ENCODE peak calls at places on chromosomes 3 and 15, in nine cellular contexts. U, D, G, A, M, B, K, L and T are unnamed samples.

GRCh38 chr3:24318668-24319287 is 175.9 kb downstream of the THRB start:
- DNase-seq in B (no peak), A (peak), K (no peak), D (no peak), L (no peak), G (no peak), U (peak), M (no peak), T (no peak)

GRCh38 chr3:192819001-192819569 is 91.7 kb upstream of the FGF12 start:
- DNase-seq in M (no peak), B (no peak), G (peak), K (no peak), A (peak), L (no peak), U (peak), D (no peak), T (no peak)

GRCh38 chr3:171453175-171453868 is 6.9 kb downstream of the TNIK start:
- DNase-seq in D (no peak), U (no peak), A (no peak), K (no peak), L (no peak), M (no peak), G (no peak), B (no peak), T (no peak)

GRCh38 chr3:108548304-108548703 is 37.9 kb upstream of the MYH15 start:
- DNase-seq in U (peak), A (no peak), M (no peak), K (no peak), D (no peak), L (no peak), G (no peak), B (no peak), T (no peak)

GRCh38 chr3:71080517-71081083 is 502.9 kb downstream of the FOXP1 start:
- DNase-seq in G (no peak), K (no peak), D (no peak), B (no peak), A (no peak), L (no peak), U (no peak), M (no peak), T (no peak)

GRCh38 chr3:159941043-159941994 is 47.3 kb upstream of the IL12A start:
- DNase-seq in A (peak), U (no peak), K (no peak), M (no peak), D (no peak), G (no peak), B (no peak), L (no peak), T (no peak)

GRCh38 chr3:134796313-134797079 is 1.4 kb downstream of the EPHB1 start:
- DNase-seq in B (no peak), K (no peak), U (peak), G (no peak), D (peak), L (no peak), M (no peak), A (no peak), T (no peak)

GRCh38 chr3:142931222-142931621 is 32.3 kb downstream of the PAQR9 start:
- DNase-seq in D (no peak), K (no peak), L (no peak), A (no peak), U (no peak), M (no peak), G (no peak), B (no peak), T (no peak)

GRCh38 chr15:81516461-81516860 is 142.4 kb upstream of the TMC3 start:
- DNase-seq in M (no peak), U (peak), L (no peak), B (no peak), K (no peak), D (no peak), G (no peak), A (peak), T (no peak)

GRCh38 chr15:56693761-56694160 is 39.5 kb downstream of the ZNF280D start:
- DNase-seq in D (no peak), G (no peak), U (peak), B (no peak), A (no peak), M (no peak), K (no peak), L (no peak), T (no peak)

GRCh38 chr15:65195542-65196026 is 10.4 kb upstream of the CLPX start:
- DNase-seq in K (no peak), D (no peak), U (no peak), G (no peak), B (no peak), L (no peak), M (no peak), A (no peak), T (no peak)

GRCh38 chr3:72247645-72248388 is 462.9 kb upstream of the PROK2 start:
- DNase-seq in U (no peak), G (no peak), B (no peak), K (peak), L (no peak), A (no peak), D (no peak), M (no peak), T (no peak)

GRCh38 chr3:175070946-175071345 is 211.8 kb downstream of the NAALADL2 start:
- DNase-seq in A (no peak), L (no peak), D (no peak), M (no peak), K (no peak), B (no peak), U (no peak), G (no peak), T (peak)

GRCh38 chr3:115100172-115100571 is 46.9 kb downstream of the ZBTB20 start:
- DNase-seq in M (no peak), A (no peak), K (no peak), B (no peak), D (peak), L (peak), G (peak), U (peak), T (no peak)

GRCh38 chr3:52444860-52445793 is at the start of gene SEMA3G:
- DNase-seq in B (peak), U (peak), G (peak), M (no peak), L (peak), D (peak), K (peak), A (peak), T (peak)

GRCh38 chr15:41967506-41968206 is 4.7 kb downstream of the EHD4 start:
- DNase-seq in M (no peak), U (peak), B (peak), G (no peak), L (peak), A (no peak), K (no peak), D (peak), T (no peak)

GRCh38 chr3:182861345-182861744 is 68.0 kb downstream of the ATP11B start:
- DNase-seq in G (no peak), B (no peak), U (peak), K (no peak), M (no peak), A (no peak), D (no peak), L (no peak), T (no peak)

GRCh38 chr3:45435961-45436360 is 47.6 kb downstream of the LARS2 start:
- DNase-seq in M (no peak), L (no peak), A (no peak), D (no peak), K (no peak), B (no peak), U (no peak), G (no peak), T (no peak)

GRCh38 chr15:51904931-51905330 is 66.6 kb downstream of the LEO1 start:
- DNase-seq in G (no peak), U (no peak), D (no peak), A (no peak), M (no peak), L (no peak), K (no peak), B (no peak), T (no peak)

GRCh38 chr15:51909591-51909990 is 62.0 kb downstream of the LEO1 start:
- DNase-seq in K (no peak), G (no peak), U (no peak), B (no peak), L (no peak), D (no peak), A (no peak), M (no peak), T (no peak)

GRCh38 chr15:51908312-51908711 is 63.3 kb downstream of the LEO1 start:
- DNase-seq in B (no peak), D (no peak), L (no peak), A (no peak), K (no peak), G (no peak), U (no peak), M (no peak), T (no peak)

GRCh38 chr15:51912528-51912927 is 59.0 kb downstream of the LEO1 start:
- DNase-seq in D (no peak), B (no peak), A (no peak), M (no peak), G (no peak), L (no peak), U (no peak), K (no peak), T (no peak)

DNA sequence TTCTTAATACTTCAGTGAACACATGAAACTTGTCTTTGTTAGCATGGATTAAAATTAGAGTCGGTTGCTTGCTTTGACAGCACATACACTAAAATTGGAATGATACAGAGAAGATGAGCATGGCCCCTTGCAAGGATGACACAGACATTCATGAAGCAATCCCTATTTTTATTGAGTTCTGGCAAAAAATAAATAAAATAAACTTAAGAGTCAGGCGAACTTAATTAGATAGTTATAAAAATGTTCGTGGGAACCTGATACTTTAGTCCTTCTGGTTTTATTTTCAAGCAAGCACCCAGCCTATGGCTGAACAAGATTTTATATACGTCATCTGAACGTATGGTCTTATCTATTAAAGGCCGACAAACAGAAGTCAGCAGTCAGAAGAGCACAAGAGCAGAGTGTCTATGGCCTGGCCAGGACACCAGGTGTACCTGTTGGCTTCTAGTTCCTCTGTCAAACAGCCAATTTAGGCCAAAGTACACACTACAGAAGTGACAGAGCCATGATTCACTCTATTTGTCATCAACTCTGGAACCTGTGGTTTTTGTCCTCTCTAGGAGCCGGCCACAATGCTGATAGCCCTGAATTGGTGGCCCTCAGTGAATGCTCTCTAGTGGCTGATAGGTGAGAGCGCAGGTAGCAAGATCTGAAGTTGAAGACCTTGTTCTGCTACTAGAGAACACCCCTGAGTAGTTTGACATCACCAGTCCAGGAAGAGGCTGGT is 64.3 kb downstream of the LEO1 start:
- DNase-seq in B (no peak), L (no peak), D (peak), A (peak), G (no peak), M (no peak), K (no peak), U (no peak), T (no peak)
- H3K27ac ChIP-seq in B (no peak), L (no peak), D (peak), A (no peak), G (no peak), M (no peak), K (no peak), U (no peak), T (peak)

DNA sequence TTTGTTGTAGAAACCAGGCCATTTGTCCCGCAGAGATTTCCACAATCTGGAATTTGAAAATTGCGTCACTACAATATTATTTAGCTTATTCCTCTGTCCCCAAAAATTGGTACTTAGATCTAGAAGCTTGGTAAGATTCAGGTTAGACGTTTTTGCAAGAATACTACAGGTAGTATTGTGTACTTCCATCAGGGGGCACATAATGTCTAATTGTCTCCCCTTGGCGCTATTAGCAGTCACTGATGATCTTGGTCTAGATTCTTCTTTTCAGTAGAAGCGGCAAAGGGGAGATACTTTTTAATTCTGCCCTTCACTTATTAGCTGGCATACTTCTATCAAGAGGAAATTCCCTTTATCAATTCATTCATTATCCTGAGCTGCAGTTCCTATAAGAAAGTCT is 42.6 kb upstream of the TRIM42 start:
- DNase-seq in K (no peak), M (no peak), L (no peak), A (no peak), G (no peak), B (no peak), U (no peak), D (no peak), T (no peak)
- TF ChIP-seq CTCF in K (no peak), M (no peak), L (no peak), A (no peak), G (no peak), B (no peak), U (no peak), D (no peak), T (no peak)

DNA sequence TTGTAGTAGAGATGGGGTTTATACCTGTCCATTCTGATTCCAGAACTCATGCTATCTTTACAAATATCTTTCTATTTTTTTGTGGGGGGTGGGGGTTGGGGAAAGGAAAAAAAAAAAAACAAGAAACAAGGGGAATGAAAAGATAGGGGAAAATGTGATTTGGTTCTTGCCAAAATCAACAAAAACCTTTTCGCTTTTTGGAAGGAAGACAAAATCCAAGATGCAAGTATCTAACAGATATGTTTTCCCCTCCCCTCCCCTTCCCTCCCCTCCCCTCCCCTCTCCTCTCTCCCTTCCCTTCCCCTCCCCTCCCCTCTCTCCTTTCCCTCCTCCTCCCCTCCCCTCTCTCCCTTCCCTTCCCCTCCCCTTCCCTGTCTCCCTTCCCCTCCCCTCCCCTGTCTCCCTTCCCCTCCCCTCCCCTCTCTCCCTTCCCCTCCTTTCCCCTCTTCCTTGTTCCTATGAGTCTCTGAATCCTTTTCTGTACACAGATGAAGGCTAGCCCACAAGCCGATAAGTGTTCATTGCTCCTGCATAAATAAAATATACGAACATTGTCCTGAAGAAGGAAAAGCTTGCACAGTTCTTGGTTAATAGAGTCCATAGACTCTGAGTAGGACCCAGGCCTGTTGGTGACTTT is 551.9 kb downstream of the EDEM1 start:
- DNase-seq in D (no peak), B (no peak), A (no peak), K (no peak), M (no peak), G (no peak), L (no peak), U (no peak), T (no peak)
- H3K27ac ChIP-seq in D (no peak), B (no peak), A (no peak), K (no peak), M (no peak), G (no peak), L (no peak), U (no peak), T (no peak)

DNA sequence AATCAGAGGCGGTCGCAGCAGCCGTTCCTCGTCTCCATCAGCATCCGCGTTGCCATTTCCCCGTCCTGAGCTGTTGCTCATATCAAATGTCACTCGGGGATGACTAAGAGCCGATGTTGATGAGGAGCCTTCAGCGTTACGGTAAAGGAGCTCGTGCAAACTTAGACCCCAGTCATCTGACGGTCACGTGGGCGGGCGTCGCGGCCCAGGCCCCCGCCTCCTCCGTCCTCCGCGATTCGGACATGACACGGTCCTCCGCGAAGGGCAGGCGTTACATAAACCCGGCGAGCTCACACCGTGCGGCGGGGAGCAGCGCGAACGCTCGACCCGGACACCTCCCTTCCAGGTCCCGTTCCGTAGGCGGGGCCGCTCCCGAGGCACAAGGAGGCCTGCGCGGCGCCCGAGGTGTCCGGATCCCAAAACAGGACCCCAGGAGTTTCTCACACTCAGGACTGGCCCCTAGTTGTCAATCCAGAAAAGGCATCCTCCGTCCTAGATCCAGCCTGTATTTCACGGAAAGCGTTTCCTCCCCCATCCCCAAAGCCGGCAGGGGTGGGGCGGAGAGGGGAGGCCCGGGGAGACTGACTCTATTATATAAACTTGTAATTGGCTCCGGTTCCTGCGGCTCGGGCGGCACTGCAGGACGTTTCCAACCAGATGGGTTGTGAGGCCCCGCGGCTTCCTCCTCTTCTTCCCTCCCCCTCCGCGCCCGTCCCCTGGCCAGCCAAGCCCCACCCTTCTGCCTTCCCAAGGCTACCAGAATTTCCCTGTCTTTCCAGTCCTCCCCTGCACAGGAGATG is 100.0 kb upstream of the IGF1R start:
- DNase-seq in K (peak), B (peak), D (peak), M (peak), L (peak), U (peak), G (no peak), A (peak), T (peak)
- TF ChIP-seq CTCF in K (peak), B (peak), D (no peak), M (no peak), L (no peak), U (peak), G (no peak), A (no peak), T (no peak)